ENCODE peak calls at places on chromosomes 13 and 19, in ten cellular contexts. P, A, Y, H, B, R, S, V, Q and E are unnamed samples.

GRCh38 chr13:111210488-111210887 is 95.4 kb downstream of the ARHGEF7 start:
- DNase-seq in P (no peak), A (no peak), Y (no peak), H (peak), B (no peak), R (no peak), S (peak), V (no peak), Q (peak), E (no peak)

GRCh38 chr13:113990321-113990837 is 16.5 kb upstream of the C13orf46 start:
- DNase-seq in P (no peak), A (no peak), Y (no peak), H (no peak), B (no peak), R (no peak), S (no peak), V (no peak), Q (no peak), E (no peak)

GRCh38 chr19:6672693-6673290 is 2.8 kb upstream of the TNFSF14 start:
- DNase-seq in P (no peak), A (no peak), Y (no peak), H (no peak), B (no peak), R (no peak), S (no peak), V (no peak), Q (no peak), E (no peak)

GRCh38 chr13:113060557-113061270 is 44.9 kb upstream of the F7 start:
- DNase-seq in P (no peak), A (no peak), Y (no peak), H (no peak), B (no peak), R (no peak), S (no peak), V (no peak), Q (no peak), E (peak)

GRCh38 chr19:4368128-4368820 is 24.9 kb downstream of the MPND start:
- DNase-seq in P (no peak), A (no peak), Y (no peak), H (no peak), B (no peak), R (no peak), S (no peak), V (no peak), Q (peak), E (no peak)

GRCh38 chr13:40136896-40137295 is 481.4 kb downstream of the COG6 start:
- DNase-seq in P (no peak), A (no peak), Y (no peak), H (no peak), B (no peak), R (no peak), S (no peak), V (no peak), Q (no peak), E (no peak)

GRCh38 chr19:49229416-49229815 is 71.8 kb downstream of the TRPM4 start:
- DNase-seq in P (no peak), A (no peak), Y (no peak), H (no peak), B (no peak), R (no peak), S (peak), V (no peak), Q (no peak), E (no peak)

GRCh38 chr19:18945297-18945696 is 4.3 kb upstream of the HOMER3 start:
- DNase-seq in P (no peak), A (no peak), Y (no peak), H (no peak), B (no peak), R (no peak), S (no peak), V (no peak), Q (no peak), E (no peak)

GRCh38 chr19:52786078-52786463 is 520 bp downstream of the ZNF600 start:
- DNase-seq in P (peak), A (no peak), Y (peak), H (no peak), B (no peak), R (no peak), S (no peak), V (peak), Q (no peak), E (peak)

GRCh38 chr19:27794444-27795042 is 1418.4 kb downstream of the UQCRFS1 start:
- DNase-seq in P (no peak), A (no peak), Y (no peak), H (no peak), B (no peak), R (no peak), S (peak), V (peak), Q (peak), E (peak)

GRCh38 chr19:45092747-45093678 is at the start of gene PPP1R37:
- DNase-seq in P (peak), A (peak), Y (peak), H (peak), B (peak), R (peak), S (peak), V (peak), Q (peak), E (peak)

GRCh38 chr13:110448230-110448629 is 113.3 kb downstream of the RAB20 start:
- DNase-seq in P (no peak), A (no peak), Y (no peak), H (peak), B (no peak), R (no peak), S (peak), V (no peak), Q (peak), E (no peak)

GRCh38 chr19:46984077-46985010 is 35.3 kb upstream of the NPAS1 start:
- DNase-seq in P (no peak), A (no peak), Y (peak), H (no peak), B (no peak), R (no peak), S (peak), V (peak), Q (peak), E (peak)

GRCh38 chr19:53357821-53358581 is 7.5 kb upstream of the ZNF525 start:
- DNase-seq in P (no peak), A (no peak), Y (no peak), H (no peak), B (no peak), R (no peak), S (no peak), V (no peak), Q (no peak), E (no peak)

GRCh38 chr19:29858000-29858596 is 46.3 kb downstream of the CCNE1 start:
- DNase-seq in P (peak), A (no peak), Y (peak), H (no peak), B (peak), R (no peak), S (no peak), V (peak), Q (peak), E (peak)

GRCh38 chr19:55545443-55545842 is at the start of gene SBK3:
- DNase-seq in P (no peak), A (no peak), Y (no peak), H (no peak), B (no peak), R (no peak), S (no peak), V (no peak), Q (no peak), E (no peak)

GRCh38 chr19:29509456-29509855 is 16.3 kb upstream of the VSTM2B start:
- DNase-seq in P (no peak), A (no peak), Y (no peak), H (no peak), B (no peak), R (no peak), S (no peak), V (no peak), Q (no peak), E (peak)